ENCODE peak calls at places on chromosomes 2 and 18, in nine cellular contexts. One of them, this sample, is unnamed.

GRCh38 chr2:206392118-206392517 is 51.2 kb upstream of the ADAM23 start:
- DNase-seq in breast epithelium: no peak
- DNase-seq in fibroblast of pulmonary artery: peak
- DNase-seq in Peyer's patch: no peak
- DNase-seq in OCI-LY7: peak
- DNase-seq in cardiac fibroblast: peak
- DNase-seq in IMR-90: peak
- DNase-seq in ascending aorta: no peak
- DNase-seq in kidney epithelial cell: no peak
- DNase-seq in this sample: peak

GRCh38 chr2:197873293-197873701 is 68.9 kb downstream of the PLCL1 start:
- DNase-seq in kidney epithelial cell: peak
- DNase-seq in breast epithelium: no peak
- DNase-seq in ascending aorta: no peak
- DNase-seq in fibroblast of pulmonary artery: peak
- DNase-seq in cardiac fibroblast: peak
- DNase-seq in OCI-LY7: no peak
- DNase-seq in Peyer's patch: no peak
- DNase-seq in IMR-90: peak
- DNase-seq in this sample: peak

GRCh38 chr2:225120175-225120574 is 77.9 kb upstream of the DOCK10 start:
- DNase-seq in Peyer's patch: no peak
- DNase-seq in breast epithelium: no peak
- DNase-seq in OCI-LY7: no peak
- DNase-seq in ascending aorta: no peak
- DNase-seq in cardiac fibroblast: peak
- DNase-seq in fibroblast of pulmonary artery: peak
- DNase-seq in IMR-90: peak
- DNase-seq in kidney epithelial cell: no peak
- DNase-seq in this sample: no peak

GRCh38 chr18:32455346-32455745 is 15.3 kb downstream of the GAREM1 start:
- DNase-seq in fibroblast of pulmonary artery: no peak
- DNase-seq in IMR-90: no peak
- DNase-seq in OCI-LY7: no peak
- DNase-seq in ascending aorta: no peak
- DNase-seq in kidney epithelial cell: no peak
- DNase-seq in breast epithelium: no peak
- DNase-seq in cardiac fibroblast: no peak
- DNase-seq in Peyer's patch: no peak
- DNase-seq in this sample: no peak

GRCh38 chr2:9263388-9263787 is 56.8 kb downstream of the ASAP2 start:
- DNase-seq in OCI-LY7: no peak
- DNase-seq in kidney epithelial cell: no peak
- DNase-seq in breast epithelium: no peak
- DNase-seq in cardiac fibroblast: peak
- DNase-seq in Peyer's patch: no peak
- DNase-seq in fibroblast of pulmonary artery: no peak
- DNase-seq in IMR-90: no peak
- DNase-seq in ascending aorta: no peak
- DNase-seq in this sample: no peak

GRCh38 chr2:3361518-3362438 is 15.8 kb downstream of the EIPR1 start:
- DNase-seq in cardiac fibroblast: no peak
- DNase-seq in fibroblast of pulmonary artery: no peak
- DNase-seq in breast epithelium: no peak
- DNase-seq in kidney epithelial cell: no peak
- DNase-seq in ascending aorta: no peak
- DNase-seq in Peyer's patch: no peak
- DNase-seq in OCI-LY7: no peak
- DNase-seq in IMR-90: no peak
- DNase-seq in this sample: no peak

GRCh38 chr2:191688934-191689695 is 11.2 kb downstream of the NABP1 start:
- DNase-seq in IMR-90: peak
- DNase-seq in cardiac fibroblast: peak
- DNase-seq in fibroblast of pulmonary artery: peak
- DNase-seq in kidney epithelial cell: peak
- DNase-seq in breast epithelium: no peak
- DNase-seq in OCI-LY7: no peak
- DNase-seq in Peyer's patch: no peak
- DNase-seq in ascending aorta: no peak
- DNase-seq in this sample: peak

GRCh38 chr2:125858366-125858765 is 797.6 kb upstream of the GYPC start:
- DNase-seq in IMR-90: no peak
- DNase-seq in OCI-LY7: no peak
- DNase-seq in Peyer's patch: no peak
- DNase-seq in kidney epithelial cell: no peak
- DNase-seq in cardiac fibroblast: no peak
- DNase-seq in ascending aorta: no peak
- DNase-seq in fibroblast of pulmonary artery: no peak
- DNase-seq in breast epithelium: no peak
- DNase-seq in this sample: no peak

DNA sequence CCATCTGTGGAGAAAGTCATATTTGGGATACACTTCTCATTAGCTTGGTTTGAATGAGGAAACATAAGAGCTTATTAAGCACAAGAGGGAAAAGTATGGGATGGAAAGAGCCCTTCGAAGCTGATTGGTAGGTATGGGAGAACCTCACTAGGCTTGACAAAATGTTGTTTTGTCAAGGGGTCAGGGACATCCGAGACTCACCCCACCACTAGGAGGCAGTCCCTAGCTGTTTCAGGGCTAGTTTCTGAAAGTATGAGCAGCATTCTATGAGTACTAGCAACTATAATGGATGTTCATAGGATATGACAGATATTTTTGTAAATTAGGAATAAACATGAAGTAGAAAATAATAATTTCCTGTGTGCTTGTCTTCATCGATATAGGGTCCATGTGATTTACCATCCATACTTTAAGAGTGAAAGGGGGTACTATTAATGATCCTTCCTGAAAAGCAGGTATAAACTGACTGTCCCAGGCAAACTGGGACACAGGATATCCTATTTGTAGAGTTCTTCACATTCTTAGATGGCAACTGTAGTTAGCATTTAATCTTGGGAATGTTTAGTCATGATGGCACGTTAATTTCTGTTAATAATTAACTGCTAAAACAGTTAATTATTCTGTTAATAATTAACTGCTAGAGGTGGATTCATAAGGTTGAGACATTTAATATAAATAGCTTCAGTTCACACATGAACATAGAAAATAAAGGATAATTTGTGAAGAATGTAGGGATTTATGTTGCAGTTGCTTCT is 28.4 kb downstream of the OTX1 start:
- DNase-seq in IMR-90: no peak
- DNase-seq in Peyer's patch: no peak
- DNase-seq in OCI-LY7: peak
- DNase-seq in fibroblast of pulmonary artery: no peak
- DNase-seq in breast epithelium: no peak
- DNase-seq in kidney epithelial cell: no peak
- DNase-seq in ascending aorta: no peak
- DNase-seq in cardiac fibroblast: peak
- DNase-seq in this sample: peak
- TF ChIP-seq CTCF in IMR-90: peak
- TF ChIP-seq CTCF in Peyer's patch: no peak
- TF ChIP-seq CTCF in OCI-LY7: peak
- TF ChIP-seq CTCF in fibroblast of pulmonary artery: peak
- TF ChIP-seq CTCF in breast epithelium: no peak
- TF ChIP-seq CTCF in kidney epithelial cell: peak
- TF ChIP-seq CTCF in ascending aorta: no peak
- TF ChIP-seq CTCF in cardiac fibroblast: peak
- TF ChIP-seq CTCF in this sample: peak

GRCh38 chr2:45890094-45890646 is 238.7 kb downstream of the PRKCE start:
- DNase-seq in cardiac fibroblast: no peak
- DNase-seq in OCI-LY7: no peak
- DNase-seq in breast epithelium: no peak
- DNase-seq in IMR-90: no peak
- DNase-seq in ascending aorta: no peak
- DNase-seq in Peyer's patch: no peak
- DNase-seq in fibroblast of pulmonary artery: no peak
- DNase-seq in kidney epithelial cell: no peak
- DNase-seq in this sample: no peak

GRCh38 chr2:45888167-45888566 is 236.7 kb downstream of the PRKCE start:
- DNase-seq in kidney epithelial cell: no peak
- DNase-seq in IMR-90: peak
- DNase-seq in fibroblast of pulmonary artery: peak
- DNase-seq in ascending aorta: no peak
- DNase-seq in OCI-LY7: no peak
- DNase-seq in breast epithelium: no peak
- DNase-seq in cardiac fibroblast: peak
- DNase-seq in Peyer's patch: no peak
- DNase-seq in this sample: peak

GRCh38 chr2:45889620-45890019 is 238.1 kb downstream of the PRKCE start:
- DNase-seq in Peyer's patch: no peak
- DNase-seq in fibroblast of pulmonary artery: no peak
- DNase-seq in kidney epithelial cell: no peak
- DNase-seq in OCI-LY7: no peak
- DNase-seq in ascending aorta: no peak
- DNase-seq in IMR-90: no peak
- DNase-seq in cardiac fibroblast: no peak
- DNase-seq in breast epithelium: no peak
- DNase-seq in this sample: peak

GRCh38 chr2:45888641-45889040 is 237.2 kb downstream of the PRKCE start:
- DNase-seq in kidney epithelial cell: no peak
- DNase-seq in ascending aorta: no peak
- DNase-seq in cardiac fibroblast: no peak
- DNase-seq in Peyer's patch: no peak
- DNase-seq in breast epithelium: no peak
- DNase-seq in OCI-LY7: no peak
- DNase-seq in fibroblast of pulmonary artery: no peak
- DNase-seq in IMR-90: no peak
- DNase-seq in this sample: peak

DNA sequence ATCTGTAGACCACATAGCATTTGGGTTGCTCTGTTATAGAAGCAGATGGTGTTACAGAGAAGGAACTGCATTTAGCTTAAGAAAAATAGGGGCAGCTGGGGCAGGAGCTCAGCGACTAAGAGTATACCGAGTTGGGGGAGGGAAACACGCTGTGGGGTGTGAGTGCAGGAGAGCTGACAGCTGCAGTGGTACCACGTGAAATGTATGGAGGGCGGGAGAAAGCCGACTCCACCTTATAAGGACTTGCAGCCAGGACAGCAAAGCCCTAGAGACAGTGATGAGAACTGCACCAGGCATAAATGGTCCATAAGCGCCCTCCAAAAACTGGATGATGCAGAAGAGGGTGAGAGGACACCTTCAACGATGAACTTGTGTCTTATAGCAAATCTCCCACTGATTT is 237.6 kb downstream of the PRKCE start:
- DNase-seq in OCI-LY7: peak
- DNase-seq in IMR-90: peak
- DNase-seq in breast epithelium: no peak
- DNase-seq in ascending aorta: no peak
- DNase-seq in Peyer's patch: no peak
- DNase-seq in cardiac fibroblast: peak
- DNase-seq in kidney epithelial cell: no peak
- DNase-seq in fibroblast of pulmonary artery: peak
- DNase-seq in this sample: peak
- TF ChIP-seq CTCF in OCI-LY7: no peak
- TF ChIP-seq CTCF in IMR-90: peak
- TF ChIP-seq CTCF in breast epithelium: no peak
- TF ChIP-seq CTCF in ascending aorta: peak
- TF ChIP-seq CTCF in Peyer's patch: no peak
- TF ChIP-seq CTCF in cardiac fibroblast: peak
- TF ChIP-seq CTCF in kidney epithelial cell: peak
- TF ChIP-seq CTCF in fibroblast of pulmonary artery: peak
- TF ChIP-seq CTCF in this sample: peak

DNA sequence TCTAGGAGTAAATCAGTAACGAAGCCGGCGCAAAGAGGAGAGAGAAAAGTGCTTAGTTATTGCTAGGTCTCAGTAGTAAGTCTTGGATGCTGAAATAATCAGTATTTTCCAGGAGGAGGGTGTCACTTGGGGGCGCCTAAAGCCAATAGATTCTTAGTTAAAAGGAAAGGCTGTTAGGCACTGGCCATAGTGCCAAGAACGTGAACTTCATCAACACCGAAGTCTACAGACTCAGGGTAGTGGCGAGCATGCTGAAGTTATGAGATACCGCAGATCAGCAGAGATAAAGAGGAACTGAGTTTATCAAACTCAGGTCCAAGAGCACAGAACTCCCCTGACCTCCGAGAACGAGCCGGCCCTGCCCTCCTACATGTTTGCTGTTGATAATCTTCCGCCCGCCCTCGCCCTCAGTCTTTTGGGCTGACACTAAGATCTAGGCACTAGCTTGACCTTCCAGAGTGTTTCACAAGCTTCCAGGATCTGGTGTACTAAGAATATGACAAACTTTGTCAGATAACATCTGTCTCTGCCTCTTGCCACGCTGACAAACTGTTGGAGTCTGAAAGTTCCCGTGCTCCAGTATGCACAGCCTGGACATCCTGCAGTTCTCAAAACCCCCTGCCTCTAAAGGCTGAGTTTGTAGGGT is 49.2 kb downstream of the CYB5A start:
- DNase-seq in Peyer's patch: peak
- DNase-seq in cardiac fibroblast: peak
- DNase-seq in breast epithelium: no peak
- DNase-seq in ascending aorta: no peak
- DNase-seq in kidney epithelial cell: no peak
- DNase-seq in fibroblast of pulmonary artery: peak
- DNase-seq in IMR-90: no peak
- DNase-seq in OCI-LY7: no peak
- DNase-seq in this sample: peak
- TF ChIP-seq CTCF in Peyer's patch: peak
- TF ChIP-seq CTCF in cardiac fibroblast: no peak
- TF ChIP-seq CTCF in breast epithelium: no peak
- TF ChIP-seq CTCF in ascending aorta: no peak
- TF ChIP-seq CTCF in kidney epithelial cell: no peak
- TF ChIP-seq CTCF in fibroblast of pulmonary artery: no peak
- TF ChIP-seq CTCF in IMR-90: no peak
- TF ChIP-seq CTCF in OCI-LY7: no peak
- TF ChIP-seq CTCF in this sample: peak

GRCh38 chr2:171293661-171294060 is 133.0 kb upstream of the TLK1 start:
- DNase-seq in IMR-90: peak
- DNase-seq in cardiac fibroblast: no peak
- DNase-seq in kidney epithelial cell: no peak
- DNase-seq in fibroblast of pulmonary artery: no peak
- DNase-seq in OCI-LY7: no peak
- DNase-seq in ascending aorta: no peak
- DNase-seq in breast epithelium: no peak
- DNase-seq in Peyer's patch: no peak
- DNase-seq in this sample: no peak

GRCh38 chr2:171287606-171288005 is 126.9 kb upstream of the TLK1 start:
- DNase-seq in Peyer's patch: no peak
- DNase-seq in cardiac fibroblast: peak
- DNase-seq in breast epithelium: no peak
- DNase-seq in OCI-LY7: no peak
- DNase-seq in kidney epithelial cell: no peak
- DNase-seq in IMR-90: peak
- DNase-seq in fibroblast of pulmonary artery: peak
- DNase-seq in ascending aorta: no peak
- DNase-seq in this sample: peak

GRCh38 chr2:171289336-171289735 is 128.6 kb upstream of the TLK1 start:
- DNase-seq in Peyer's patch: no peak
- DNase-seq in IMR-90: no peak
- DNase-seq in kidney epithelial cell: no peak
- DNase-seq in OCI-LY7: no peak
- DNase-seq in cardiac fibroblast: no peak
- DNase-seq in ascending aorta: no peak
- DNase-seq in breast epithelium: no peak
- DNase-seq in fibroblast of pulmonary artery: no peak
- DNase-seq in this sample: peak

GRCh38 chr2:171287036-171287435 is 126.3 kb upstream of the TLK1 start:
- DNase-seq in IMR-90: peak
- DNase-seq in kidney epithelial cell: no peak
- DNase-seq in ascending aorta: no peak
- DNase-seq in fibroblast of pulmonary artery: no peak
- DNase-seq in OCI-LY7: no peak
- DNase-seq in cardiac fibroblast: no peak
- DNase-seq in breast epithelium: no peak
- DNase-seq in Peyer's patch: no peak
- DNase-seq in this sample: peak

GRCh38 chr2:171289938-171290480 is 129.3 kb upstream of the TLK1 start:
- DNase-seq in OCI-LY7: no peak
- DNase-seq in IMR-90: peak
- DNase-seq in Peyer's patch: no peak
- DNase-seq in kidney epithelial cell: no peak
- DNase-seq in ascending aorta: no peak
- DNase-seq in cardiac fibroblast: no peak
- DNase-seq in breast epithelium: no peak
- DNase-seq in fibroblast of pulmonary artery: no peak
- DNase-seq in this sample: no peak
- TF ChIP-seq CTCF in OCI-LY7: no peak
- TF ChIP-seq CTCF in IMR-90: no peak
- TF ChIP-seq CTCF in Peyer's patch: no peak
- TF ChIP-seq CTCF in kidney epithelial cell: no peak
- TF ChIP-seq CTCF in ascending aorta: no peak
- TF ChIP-seq CTCF in cardiac fibroblast: no peak
- TF ChIP-seq CTCF in breast epithelium: no peak
- TF ChIP-seq CTCF in fibroblast of pulmonary artery: no peak
- TF ChIP-seq CTCF in this sample: no peak